ENCODE peak calls at places on chromosome 6, in five cellular contexts. O is type B pancreatic cell, G is AG04450, W is foreskin keratinocyte, L is cardiac muscle cell. F is an unnamed sample.

GRCh38 chr6:41637179-41638001 is 878 bp upstream of the MDFI start:
- DNase-seq in O (no peak), G (no peak), W (no peak), L (no peak), F (no peak)

GRCh38 chr6:69487688-69488087 is 309.1 kb downstream of the LMBRD1 start:
- DNase-seq in O (no peak), G (no peak), W (no peak), L (no peak), F (no peak)

GRCh38 chr6:117409863-117410262 is 15.9 kb downstream of the ROS1 start:
- DNase-seq in O (no peak), G (no peak), W (no peak), L (no peak), F (no peak)

GRCh38 chr6:123042412-123042811 is 46.4 kb downstream of the CLVS2 start:
- DNase-seq in O (no peak), G (no peak), W (no peak), L (no peak), F (no peak)

GRCh38 chr6:170459451-170459850 is 93.7 kb downstream of the PSMB1 start:
- DNase-seq in O (no peak), G (no peak), W (no peak), L (no peak), F (no peak)

GRCh38 chr6:21885532-21886089 is 292.1 kb downstream of the SOX4 start:
- DNase-seq in O (peak), G (peak), W (peak), L (peak), F (peak)

GRCh38 chr6:36373368-36374009 is 14.0 kb downstream of the ETV7 start:
- DNase-seq in O (no peak), G (no peak), W (peak), L (no peak), F (no peak)

GRCh38 chr6:155196891-155197290 is 66.9 kb upstream of the CLDN20 start:
- DNase-seq in O (no peak), G (no peak), W (no peak), L (no peak), F (no peak)

GRCh38 chr6:32116674-32117073 is 7.5 kb upstream of the TNXB start:
- DNase-seq in O (no peak), G (no peak), W (no peak), L (peak), F (no peak)

GRCh38 chr6:46323312-46323965 is 152.7 kb upstream of the ENPP5 start:
- DNase-seq in O (no peak), G (no peak), W (peak), L (no peak), F (no peak)

GRCh38 chr6:75334266-75335040 is 49.9 kb upstream of the TMEM30A start:
- DNase-seq in O (no peak), G (peak), W (no peak), L (peak), F (no peak)

GRCh38 chr6:44229376-44230033 is 6.1 kb downstream of the SLC29A1 start:
- DNase-seq in O (no peak), G (no peak), W (no peak), L (no peak), F (no peak)

GRCh38 chr6:33627876-33628275 is 6.8 kb downstream of the ITPR3 start:
- DNase-seq in O (no peak), G (no peak), W (no peak), L (no peak), F (no peak)

GRCh38 chr6:119536666-119537065 is 187.1 kb upstream of the MAN1A1 start:
- DNase-seq in O (no peak), G (no peak), W (no peak), L (no peak), F (no peak)

GRCh38 chr6:79605968-79606764 is 25.0 kb upstream of the SH3BGRL2 start:
- DNase-seq in O (no peak), G (no peak), W (no peak), L (no peak), F (no peak)

GRCh38 chr6:7107578-7108195 is at the start of gene RREB1:
- DNase-seq in O (peak), G (no peak), W (no peak), L (peak), F (peak)

GRCh38 chr6:169087436-169088046 is 166.1 kb downstream of the THBS2 start:
- DNase-seq in O (no peak), G (no peak), W (no peak), L (no peak), F (no peak)

GRCh38 chr6:40678941-40679340 is 91.8 kb upstream of the LRFN2 start:
- DNase-seq in O (no peak), G (no peak), W (no peak), L (no peak), F (no peak)

DNA sequence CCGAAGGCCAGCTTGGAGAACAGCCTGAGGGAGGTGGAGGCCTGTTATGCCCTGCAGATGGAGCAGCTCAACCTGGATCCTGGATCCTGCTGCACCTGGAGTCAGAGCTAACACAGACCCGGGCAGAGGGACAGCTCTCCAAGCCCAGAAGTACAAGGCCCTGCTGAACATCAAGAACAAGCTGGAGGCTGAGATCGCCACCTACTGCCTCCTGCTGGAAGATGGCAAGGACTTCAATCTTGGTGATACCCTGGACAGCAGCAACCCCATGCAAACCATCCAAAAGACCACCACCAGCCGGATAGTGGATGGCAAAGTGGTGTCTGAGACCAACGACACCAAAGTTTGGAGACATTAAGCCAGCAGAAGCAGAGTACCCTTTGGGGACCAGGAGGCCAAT is 223.5 kb upstream of the ID4 start:
- DNase-seq in O (no peak), G (no peak), W (no peak), L (no peak), F (no peak)
- TF ChIP-seq CTCF in O (no peak), G (no peak), W (peak), L (no peak), F (no peak)

GRCh38 chr6:132487762-132488161 is 25.2 kb downstream of the STX7 start:
- DNase-seq in O (no peak), G (no peak), W (no peak), L (no peak), F (no peak)
- TF ChIP-seq CTCF in O (no peak), G (no peak), W (no peak), L (no peak), F (no peak)

DNA sequence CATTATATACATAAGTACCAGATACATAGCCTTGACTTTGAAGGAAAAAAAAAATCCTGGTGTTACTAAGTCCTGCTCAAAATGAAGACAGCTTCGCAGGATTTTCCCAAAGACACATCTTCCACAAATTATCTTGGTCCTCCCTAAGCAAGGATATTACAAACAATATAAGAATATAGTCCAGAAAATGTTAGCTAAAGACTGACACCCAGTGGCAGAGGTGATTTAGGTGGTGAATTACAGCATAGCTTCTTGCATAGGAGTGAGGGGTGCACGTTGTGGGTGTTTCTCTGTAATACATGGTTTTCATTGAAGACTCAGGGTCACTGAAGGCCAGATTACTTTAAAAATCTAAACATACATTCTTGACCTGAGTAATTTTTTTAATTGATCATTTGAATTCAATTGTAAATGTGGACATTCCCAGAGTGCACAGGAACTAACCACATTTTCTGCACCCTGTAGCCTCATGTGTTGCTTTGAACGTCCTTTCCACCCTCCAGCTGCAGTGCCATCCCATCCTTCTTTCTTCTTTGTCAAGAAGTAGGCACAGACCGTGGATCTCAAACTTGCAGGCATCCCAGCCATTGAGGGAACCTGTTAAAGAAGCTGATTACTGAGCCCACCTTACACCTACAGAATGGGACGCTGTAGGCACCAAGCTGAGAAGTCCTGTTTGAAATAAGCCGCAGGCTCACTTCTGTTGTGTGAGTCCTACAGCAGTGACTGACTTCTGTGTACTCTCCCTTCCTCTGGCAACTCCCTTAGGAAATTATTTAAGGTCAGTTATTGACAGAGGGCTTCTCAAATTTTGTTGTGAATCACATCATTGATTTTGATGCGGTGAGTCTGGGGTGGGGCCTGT is 102.6 kb downstream of the PERP start:
- DNase-seq in O (no peak), G (no peak), W (no peak), L (peak), F (no peak)
- TF ChIP-seq CTCF in O (peak), G (peak), W (peak), L (peak), F (peak)

GRCh38 chr6:26016326-26017275 is 54.0 kb downstream of the TRIM38 start:
- DNase-seq in O (no peak), G (no peak), W (no peak), L (no peak), F (no peak)

GRCh38 chr6:26019261-26019845 is 56.8 kb downstream of the TRIM38 start:
- DNase-seq in O (no peak), G (no peak), W (peak), L (no peak), F (no peak)

GRCh38 chr6:26020983-26021349 is 58.4 kb downstream of the TRIM38 start:
- DNase-seq in O (no peak), G (no peak), W (no peak), L (peak), F (no peak)

GRCh38 chr6:26020291-26020982 is 57.8 kb downstream of the TRIM38 start:
- DNase-seq in O (no peak), G (peak), W (peak), L (peak), F (no peak)

GRCh38 chr6:26017567-26017966 is 55.0 kb downstream of the TRIM38 start:
- DNase-seq in O (no peak), G (peak), W (peak), L (no peak), F (no peak)
- TF ChIP-seq CTCF in O (no peak), G (peak), W (peak), L (peak), F (no peak)

GRCh38 chr6:53436904-53437303 is 88.2 kb upstream of the ELOVL5 start:
- DNase-seq in O (no peak), G (no peak), W (no peak), L (no peak), F (no peak)

GRCh38 chr6:53440331-53440730 is 91.6 kb upstream of the ELOVL5 start:
- DNase-seq in O (no peak), G (no peak), W (no peak), L (no peak), F (no peak)

GRCh38 chr6:53441035-53441493 is 92.3 kb upstream of the ELOVL5 start:
- DNase-seq in O (no peak), G (no peak), W (no peak), L (no peak), F (no peak)

GRCh38 chr6:53439556-53439955 is 90.8 kb upstream of the ELOVL5 start:
- DNase-seq in O (no peak), G (no peak), W (no peak), L (no peak), F (no peak)

DNA sequence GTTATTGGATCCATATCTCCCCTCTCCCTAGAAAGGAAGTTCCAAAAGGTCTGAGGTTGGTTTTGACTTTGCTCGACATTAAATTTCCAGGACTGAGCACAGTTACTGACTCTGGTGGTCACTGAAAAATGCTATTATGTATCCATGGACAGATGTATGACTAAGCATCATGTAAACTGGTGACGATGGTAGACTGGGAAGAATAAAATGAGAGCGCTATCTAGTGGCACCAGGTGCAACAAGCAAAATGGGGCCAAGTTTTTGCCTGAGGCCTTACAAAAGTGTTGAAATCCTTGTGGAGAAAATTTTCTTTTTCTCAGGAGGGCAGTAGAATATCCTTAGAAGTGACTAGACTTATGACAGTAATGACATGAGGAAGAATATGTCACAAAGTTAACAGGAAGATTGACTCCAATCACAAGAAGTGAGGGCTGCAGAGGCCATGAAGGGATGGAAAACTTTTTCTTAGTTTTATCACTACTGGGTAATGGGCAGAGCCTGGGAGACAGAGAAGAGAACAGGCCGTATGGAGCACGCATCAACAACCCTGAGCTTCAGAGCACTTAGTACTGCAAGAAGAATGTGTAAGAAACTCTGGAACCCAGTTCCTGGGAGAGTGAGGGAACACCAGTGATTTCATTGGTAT is 88.9 kb upstream of the ELOVL5 start:
- DNase-seq in O (no peak), G (peak), W (peak), L (peak), F (no peak)
- TF ChIP-seq CTCF in O (peak), G (peak), W (peak), L (peak), F (peak)

GRCh38 chr6:5091210-5091609 is 6.1 kb downstream of the PPP1R3G start:
- DNase-seq in O (no peak), G (no peak), W (no peak), L (no peak), F (no peak)

GRCh38 chr6:5091646-5092045 is 6.5 kb downstream of the PPP1R3G start:
- DNase-seq in O (no peak), G (no peak), W (no peak), L (no peak), F (no peak)

GRCh38 chr6:5088780-5089179 is 3.6 kb downstream of the PPP1R3G start:
- DNase-seq in O (no peak), G (no peak), W (no peak), L (no peak), F (no peak)

GRCh38 chr6:5089821-5090449 is 4.8 kb downstream of the PPP1R3G start:
- DNase-seq in O (no peak), G (no peak), W (no peak), L (no peak), F (no peak)

GRCh38 chr6:5090603-5091002 is 5.5 kb downstream of the PPP1R3G start:
- DNase-seq in O (no peak), G (no peak), W (no peak), L (no peak), F (no peak)
- TF ChIP-seq CTCF in O (no peak), G (no peak), W (no peak), L (no peak), F (no peak)

GRCh38 chr6:100785982-100786381 is 95.1 kb downstream of the ASCC3 start:
- DNase-seq in O (no peak), G (no peak), W (no peak), L (no peak), F (no peak)

GRCh38 chr6:100774681-100775080 is 106.4 kb downstream of the ASCC3 start:
- DNase-seq in O (no peak), G (peak), W (peak), L (no peak), F (no peak)

GRCh38 chr6:100775667-100776066 is 105.5 kb downstream of the ASCC3 start:
- DNase-seq in O (no peak), G (no peak), W (no peak), L (no peak), F (no peak)

GRCh38 chr6:100780648-100781047 is 100.5 kb downstream of the ASCC3 start:
- DNase-seq in O (no peak), G (no peak), W (no peak), L (no peak), F (no peak)
- TF ChIP-seq CTCF in O (no peak), G (no peak), W (no peak), L (no peak), F (no peak)

GRCh38 chr6:106092279-106092678 is 6.1 kb downstream of the PRDM1 start:
- DNase-seq in O (no peak), G (no peak), W (no peak), L (peak), F (no peak)

GRCh38 chr6:106087548-106088325 is 1.6 kb downstream of the PRDM1 start:
- DNase-seq in O (no peak), G (no peak), W (peak), L (peak), F (no peak)

GRCh38 chr6:106085687-106085983 is 501 bp upstream of the PRDM1 start:
- DNase-seq in O (no peak), G (no peak), W (no peak), L (no peak), F (no peak)

GRCh38 chr6:106085984-106086832 is at the start of gene PRDM1:
- DNase-seq in O (peak), G (no peak), W (peak), L (peak), F (peak)

DNA sequence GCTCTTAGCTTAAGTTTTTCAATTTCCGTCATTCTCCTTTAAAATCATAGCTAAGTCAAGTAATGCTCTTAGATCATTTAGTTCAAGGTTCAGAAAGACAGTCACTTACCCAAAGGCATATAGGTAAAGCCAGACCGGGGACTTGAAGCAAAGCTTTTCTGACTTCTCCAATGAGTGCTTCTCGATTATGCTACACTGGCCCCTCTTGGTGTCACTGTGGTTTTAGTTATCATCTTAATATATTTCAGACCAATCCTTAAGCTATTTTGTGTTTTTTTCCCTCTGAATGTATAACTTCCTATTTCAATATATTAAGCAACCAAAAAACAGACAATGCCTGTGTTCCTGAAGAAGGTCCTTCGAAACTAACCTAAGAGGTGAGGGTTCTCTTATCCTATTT is 3.8 kb downstream of the PRDM1 start:
- DNase-seq in O (no peak), G (no peak), W (no peak), L (no peak), F (no peak)
- TF ChIP-seq CTCF in O (no peak), G (peak), W (peak), L (no peak), F (peak)

DNA sequence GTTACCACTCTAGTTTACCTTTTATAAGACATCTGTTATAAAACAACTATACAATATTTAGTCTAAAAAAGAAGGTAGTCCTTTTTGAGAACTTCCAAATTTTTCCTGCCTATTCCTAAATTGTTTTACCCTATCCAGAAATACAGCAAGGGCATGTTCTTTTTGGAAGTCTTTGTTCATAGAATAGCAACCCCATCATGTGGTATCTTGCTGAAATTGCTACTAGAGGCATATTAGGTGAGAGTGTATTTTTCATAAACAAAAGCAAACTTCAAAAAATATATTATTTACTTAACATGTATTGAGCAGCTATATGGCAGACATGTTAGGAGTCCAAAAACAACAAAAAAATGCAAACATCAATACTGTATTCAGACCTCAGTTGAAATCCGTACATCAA is 371.8 kb upstream of the NRSN1 start:
- DNase-seq in O (no peak), G (no peak), W (no peak), L (no peak), F (no peak)
- TF ChIP-seq CTCF in O (peak), G (no peak), W (no peak), L (no peak), F (peak)

F was measured in D721Med.